ENCODE peak calls at places on chromosomes 6 and 20, in ten cellular contexts. P, X, V, R, W, K, F, M, O and E are unnamed samples.
A peak's percentile ranks its signal among the peaks of the same experiment; 100 is the strongest.

GRCh38 chr6:156828280-156828703 is 51.1 kb downstream of the ARID1B start:
- DNase-seq in P (no peak), X (peak; percentile 62), V (no peak), R (no peak), W (peak; percentile 52), K (no peak), F (peak; percentile 84), M (no peak), O (no peak), E (no peak)

GRCh38 chr6:7532232-7532631 is 9.2 kb upstream of the DSP start:
- DNase-seq in P (no peak), X (no peak), V (no peak), R (no peak), W (no peak), K (no peak), F (no peak), M (no peak), O (no peak), E (no peak)

GRCh38 chr6:39189131-39189530 is 40.1 kb downstream of the KCNK5 start:
- DNase-seq in P (no peak), X (no peak), V (no peak), R (no peak), W (no peak), K (no peak), F (no peak), M (no peak), O (no peak), E (no peak)

GRCh38 chr6:143684484-143684883 is 6.7 kb downstream of the PHACTR2 start:
- DNase-seq in P (no peak), X (no peak), V (no peak), R (no peak), W (no peak), K (no peak), F (no peak), M (no peak), O (no peak), E (no peak)

GRCh38 chr6:98823845-98824162 is 10.6 kb upstream of the POU3F2 start:
- DNase-seq in P (no peak), X (no peak), V (no peak), R (no peak), W (no peak), K (no peak), F (no peak), M (no peak), O (no peak), E (no peak)

GRCh38 chr6:48151142-48151541 is 40.1 kb upstream of the PTCHD4 start:
- DNase-seq in P (no peak), X (no peak), V (no peak), R (no peak), W (no peak), K (no peak), F (no peak), M (no peak), O (no peak), E (no peak)

GRCh38 chr6:36753671-36754485 is 56.3 kb downstream of the RAB44 start:
- DNase-seq in P (no peak), X (no peak), V (no peak), R (no peak), W (no peak), K (no peak), F (no peak), M (no peak), O (no peak), E (no peak)

GRCh38 chr20:3483784-3484183 is 13.0 kb downstream of the ATRN start:
- DNase-seq in P (no peak), X (no peak), V (no peak), R (no peak), W (no peak), K (no peak), F (peak; percentile 23), M (no peak), O (no peak), E (no peak)

GRCh38 chr20:36208257-36208656 is 28.0 kb upstream of the AAR2 start:
- DNase-seq in P (no peak), X (no peak), V (no peak), R (no peak), W (no peak), K (no peak), F (no peak), M (no peak), O (no peak), E (no peak)

GRCh38 chr6:235763-236360 is 56.4 kb upstream of the DUSP22 start:
- DNase-seq in P (peak; percentile 63), X (peak; percentile 43), V (no peak), R (peak; percentile 34), W (no peak), K (no peak), F (peak; percentile 54), M (no peak), O (no peak), E (no peak)

GRCh38 chr6:108914235-108915022 is 66.2 kb downstream of the ARMC2 start:
- DNase-seq in P (peak; percentile 50), X (peak; percentile 27), V (no peak), R (peak; percentile 58), W (no peak), K (no peak), F (peak; percentile 16), M (no peak), O (peak; percentile 31), E (peak; percentile 4)

GRCh38 chr6:17220040-17220439 is 61.1 kb upstream of the RBM24 start:
- DNase-seq in P (no peak), X (no peak), V (no peak), R (no peak), W (no peak), K (no peak), F (no peak), M (no peak), O (no peak), E (no peak)

GRCh38 chr6:12369781-12370262 is 79.7 kb downstream of the EDN1 start:
- DNase-seq in P (peak; percentile 29), X (no peak), V (no peak), R (no peak), W (no peak), K (no peak), F (no peak), M (no peak), O (no peak), E (no peak)

GRCh38 chr6:33692760-33693158 is 18.7 kb downstream of the UQCC2 start:
- DNase-seq in P (peak; percentile 83), X (no peak), V (no peak), R (no peak), W (no peak), K (no peak), F (peak; percentile 80), M (no peak), O (no peak), E (no peak)

GRCh38 chr6:136146130-136146529 is 104.0 kb downstream of the MTFR2 start:
- DNase-seq in P (no peak), X (peak; percentile 13), V (no peak), R (no peak), W (no peak), K (no peak), F (no peak), M (no peak), O (no peak), E (no peak)

GRCh38 chr6:22248513-22249308 is 48.1 kb downstream of the PRL start:
- DNase-seq in P (no peak), X (peak; percentile 19), V (no peak), R (no peak), W (peak; percentile 55), K (no peak), F (no peak), M (no peak), O (no peak), E (no peak)

GRCh38 chr6:126077810-126078791 is 91.8 kb downstream of the TRMT11 start:
- DNase-seq in P (no peak), X (no peak), V (no peak), R (no peak), W (no peak), K (no peak), F (peak; percentile 94), M (no peak), O (no peak), E (no peak)

GRCh38 chr20:63890201-63890576 is 4.7 kb upstream of the DNAJC5 start:
- DNase-seq in P (no peak), X (no peak), V (no peak), R (no peak), W (no peak), K (no peak), F (peak; percentile 8), M (no peak), O (no peak), E (no peak)

GRCh38 chr20:63889241-63890200 is 5.4 kb upstream of the DNAJC5 start:
- DNase-seq in P (no peak), X (no peak), V (no peak), R (no peak), W (no peak), K (no peak), F (no peak), M (no peak), O (no peak), E (no peak)

GRCh38 chr20:63892402-63892801 is 2.5 kb upstream of the DNAJC5 start:
- DNase-seq in P (no peak), X (no peak), V (no peak), R (no peak), W (no peak), K (no peak), F (no peak), M (no peak), O (no peak), E (no peak)

GRCh38 chr20:63890616-63891015 is 4.3 kb upstream of the DNAJC5 start:
- DNase-seq in P (no peak), X (no peak), V (no peak), R (no peak), W (no peak), K (no peak), F (no peak), M (no peak), O (no peak), E (no peak)

GRCh38 chr20:63891061-63892002 is 3.6 kb upstream of the DNAJC5 start:
- DNase-seq in P (no peak), X (no peak), V (no peak), R (no peak), W (no peak), K (no peak), F (no peak), M (no peak), O (no peak), E (no peak)
- TF ChIP-seq CTCF in P (no peak), X (no peak), V (no peak), R (peak; percentile 5), W (no peak), K (no peak), F (no peak), M (no peak), O (no peak), E (no peak)

GRCh38 chr6:41071501-41071922 is 644 bp downstream of the OARD1 start:
- DNase-seq in P (peak; percentile 78), X (no peak), V (no peak), R (no peak), W (no peak), K (no peak), F (no peak), M (no peak), O (peak; percentile 71), E (no peak)
- TF ChIP-seq CTCF in P (no peak), X (no peak), V (no peak), R (peak; percentile 7), W (no peak), K (no peak), F (peak; percentile 27), M (no peak), O (no peak), E (no peak)

GRCh38 chr20:11217322-11217989 is 543.7 kb upstream of the JAG1 start:
- DNase-seq in P (no peak), X (no peak), V (no peak), R (no peak), W (no peak), K (no peak), F (no peak), M (no peak), O (no peak), E (no peak)
- TF ChIP-seq CTCF in P (no peak), X (no peak), V (no peak), R (no peak), W (no peak), K (no peak), F (no peak), M (no peak), O (no peak), E (no peak)

GRCh38 chr6:161218222-161218621 is 55.6 kb downstream of the AGPAT4 start:
- DNase-seq in P (no peak), X (no peak), V (no peak), R (no peak), W (no peak), K (no peak), F (no peak), M (no peak), O (no peak), E (no peak)
- TF ChIP-seq CTCF in P (no peak), X (no peak), V (peak; percentile 13), R (no peak), W (peak; percentile 29), K (no peak), F (peak; percentile 18), M (no peak), O (no peak), E (no peak)